ENCODE peak calls at places on chromosomes 11 and 22, in nine cellular contexts. O, A, S, D, J, X, P, R and W are unnamed samples.
A peak's percentile ranks its signal among the peaks of the same experiment; 100 is the strongest.

GRCh38 chr11:73184953-73185671 is 33.0 kb upstream of the P2RY2 start:
- DNase-seq in J (no peak), S (peak; percentile 62), O (peak; percentile 33), R (peak; percentile 31), A (no peak), D (peak; percentile 19), X (peak; percentile 46), P (peak; percentile 55), W (peak; percentile 86)

GRCh38 chr11:45527898-45528297 is 137.5 kb downstream of the CHST1 start:
- DNase-seq in O (no peak), S (no peak), A (no peak), P (no peak), D (no peak), R (no peak), J (no peak), X (no peak), W (no peak)

GRCh38 chr11:122853971-122854446 is 15.7 kb downstream of the CRTAM start:
- DNase-seq in R (peak; percentile 68), J (no peak), P (peak; percentile 48), X (peak; percentile 25), D (no peak), O (peak; percentile 84), A (no peak), S (peak; percentile 88), W (peak; percentile 71)

GRCh38 chr11:747176-748006 is at the start of gene TALDO1:
- DNase-seq in X (peak; percentile 93), R (peak; percentile 57), P (peak; percentile 39), D (peak; percentile 71), J (peak; percentile 90), O (peak; percentile 76), A (peak; percentile 69), S (peak; percentile 75), W (peak; percentile 95)

GRCh38 chr11:107609384-107610218 is 18.7 kb downstream of the ELMOD1 start:
- DNase-seq in R (no peak), O (no peak), D (no peak), A (no peak), S (no peak), P (no peak), X (no peak), J (no peak), W (no peak)

GRCh38 chr22:19576460-19577421 is 52.5 kb upstream of the CLDN5 start:
- DNase-seq in X (no peak), A (peak; percentile 37), P (no peak), O (peak; percentile 69), R (peak; percentile 31), D (no peak), S (no peak), J (peak; percentile 22), W (no peak)

GRCh38 chr11:67287355-67288197 is 1.5 kb upstream of the ANKRD13D start:
- DNase-seq in S (no peak), R (peak; percentile 50), P (no peak), O (no peak), D (no peak), X (no peak), A (no peak), J (no peak), W (peak; percentile 50)

GRCh38 chr22:23383491-23384450 is 196.3 kb downstream of the IGLL1 start:
- DNase-seq in S (no peak), A (no peak), R (no peak), X (no peak), P (peak; percentile 33), D (no peak), J (no peak), O (no peak), W (no peak)

GRCh38 chr11:128522943-128523518 is 64.3 kb downstream of the ETS1 start:
- DNase-seq in O (no peak), P (no peak), D (peak; percentile 51), X (no peak), A (peak; percentile 33), S (no peak), J (no peak), R (peak; percentile 52), W (peak; percentile 50)

GRCh38 chr22:22181515-22181959 is 63.0 kb upstream of the VPREB1 start:
- DNase-seq in A (no peak), J (no peak), X (no peak), O (no peak), R (no peak), D (no peak), P (no peak), S (no peak), W (no peak)

GRCh38 chr11:104067534-104067933 is 31.1 kb downstream of the DDI1 start:
- DNase-seq in P (no peak), X (no peak), S (no peak), J (no peak), D (no peak), R (no peak), A (no peak), O (no peak), W (no peak)

GRCh38 chr11:121722431-121723256 is 269.9 kb upstream of the SORL1-AS1 start:
- DNase-seq in S (peak; percentile 87), P (peak; percentile 41), J (no peak), A (no peak), D (no peak), O (peak; percentile 89), X (peak; percentile 62), R (no peak), W (no peak)

GRCh38 chr11:86579406-86579731 is 93.0 kb downstream of the ME3 start:
- DNase-seq in J (no peak), D (no peak), O (no peak), A (no peak), X (no peak), S (no peak), R (no peak), P (no peak), W (no peak)

GRCh38 chr22:45678961-45679912 is 7.6 kb downstream of the ATXN10 start:
- DNase-seq in J (no peak), R (no peak), O (peak; percentile 91), S (no peak), A (no peak), P (no peak), D (no peak), X (no peak), W (no peak)

GRCh38 chr22:39185601-39186012 is 33.1 kb upstream of the CBX7 start:
- DNase-seq in X (no peak), D (no peak), O (peak; percentile 49), J (no peak), A (no peak), S (peak; percentile 94), R (no peak), P (no peak), W (no peak)

GRCh38 chr11:2927851-2928604 is 1.2 kb downstream of the PHLDA2 start:
- DNase-seq in D (no peak), R (no peak), S (peak; percentile 39), O (peak; percentile 28), J (no peak), X (no peak), A (no peak), P (no peak), W (no peak)